ENCODE peak calls at places on chromosomes 11 and 22, in seven cellular contexts. One of them, this sample, is unnamed.
A peak's percentile ranks its signal among the peaks of the same experiment; 100 is the strongest.

GRCh38 chr11:115185507-115185906 is 318.7 kb downstream of the CADM1 start:
- DNase-seq in HFF-Myc: no peak
- DNase-seq in activated B cell treated with CpG ODN at 0.5 μM for 24 hours: no peak
- DNase-seq in stomach: no peak
- DNase-seq in fibroblast of mammary gland: no peak
- DNase-seq in A549: no peak
- DNase-seq in dorsolateral prefrontal cortex: no peak
- DNase-seq in this sample: no peak

GRCh38 chr22:20520093-20520511 is 12.7 kb downstream of the MED15 start:
- DNase-seq in stomach: no peak
- DNase-seq in dorsolateral prefrontal cortex: no peak
- DNase-seq in fibroblast of mammary gland: peak; percentile 87
- DNase-seq in A549: no peak
- DNase-seq in activated B cell treated with CpG ODN at 0.5 μM for 24 hours: no peak
- DNase-seq in HFF-Myc: no peak
- DNase-seq in this sample: no peak

GRCh38 chr22:33274214-33274828 is 216.1 kb upstream of the SYN3 start:
- DNase-seq in A549: peak; percentile 22
- DNase-seq in HFF-Myc: no peak
- DNase-seq in stomach: no peak
- DNase-seq in dorsolateral prefrontal cortex: no peak
- DNase-seq in activated B cell treated with CpG ODN at 0.5 μM for 24 hours: peak; percentile 22
- DNase-seq in fibroblast of mammary gland: peak; percentile 35
- DNase-seq in this sample: no peak

GRCh38 chr11:70070736-70071135 is 7.4 kb upstream of the ANO1 start:
- DNase-seq in stomach: peak; percentile 20
- DNase-seq in activated B cell treated with CpG ODN at 0.5 μM for 24 hours: no peak
- DNase-seq in HFF-Myc: no peak
- DNase-seq in dorsolateral prefrontal cortex: no peak
- DNase-seq in A549: no peak
- DNase-seq in fibroblast of mammary gland: no peak
- DNase-seq in this sample: no peak

GRCh38 chr11:34744511-34744910 is 123.6 kb downstream of the EHF start:
- DNase-seq in dorsolateral prefrontal cortex: no peak
- DNase-seq in activated B cell treated with CpG ODN at 0.5 μM for 24 hours: no peak
- DNase-seq in stomach: no peak
- DNase-seq in fibroblast of mammary gland: peak; percentile 42
- DNase-seq in A549: no peak
- DNase-seq in HFF-Myc: no peak
- DNase-seq in this sample: no peak

GRCh38 chr22:28544431-28544868 is 135.2 kb downstream of the TTC28 start:
- DNase-seq in stomach: no peak
- DNase-seq in HFF-Myc: no peak
- DNase-seq in fibroblast of mammary gland: peak; percentile 10
- DNase-seq in activated B cell treated with CpG ODN at 0.5 μM for 24 hours: no peak
- DNase-seq in A549: no peak
- DNase-seq in dorsolateral prefrontal cortex: no peak
- DNase-seq in this sample: no peak

GRCh38 chr11:18367431-18367830 is 26.9 kb upstream of the LDHA start:
- DNase-seq in fibroblast of mammary gland: peak; percentile 26
- DNase-seq in dorsolateral prefrontal cortex: no peak
- DNase-seq in activated B cell treated with CpG ODN at 0.5 μM for 24 hours: no peak
- DNase-seq in HFF-Myc: no peak
- DNase-seq in stomach: no peak
- DNase-seq in A549: no peak
- DNase-seq in this sample: no peak

GRCh38 chr11:7901319-7901854 is 29.7 kb downstream of the OR10A6 start:
- DNase-seq in dorsolateral prefrontal cortex: no peak
- DNase-seq in fibroblast of mammary gland: no peak
- DNase-seq in HFF-Myc: no peak
- DNase-seq in stomach: no peak
- DNase-seq in activated B cell treated with CpG ODN at 0.5 μM for 24 hours: no peak
- DNase-seq in A549: no peak
- DNase-seq in this sample: no peak

GRCh38 chr11:122703541-122704272 is 48.2 kb downstream of the UBASH3B start:
- DNase-seq in stomach: no peak
- DNase-seq in A549: no peak
- DNase-seq in fibroblast of mammary gland: no peak
- DNase-seq in activated B cell treated with CpG ODN at 0.5 μM for 24 hours: no peak
- DNase-seq in HFF-Myc: no peak
- DNase-seq in dorsolateral prefrontal cortex: no peak
- DNase-seq in this sample: no peak

GRCh38 chr22:31295413-31295812 is 3.1 kb upstream of the PIK3IP1 start:
- DNase-seq in stomach: no peak
- DNase-seq in activated B cell treated with CpG ODN at 0.5 μM for 24 hours: no peak
- DNase-seq in HFF-Myc: no peak
- DNase-seq in dorsolateral prefrontal cortex: no peak
- DNase-seq in A549: no peak
- DNase-seq in fibroblast of mammary gland: no peak
- DNase-seq in this sample: no peak

GRCh38 chr22:20573830-20574615 is 66.6 kb downstream of the MED15 start:
- DNase-seq in activated B cell treated with CpG ODN at 0.5 μM for 24 hours: no peak
- DNase-seq in HFF-Myc: no peak
- DNase-seq in stomach: no peak
- DNase-seq in dorsolateral prefrontal cortex: no peak
- DNase-seq in fibroblast of mammary gland: no peak
- DNase-seq in A549: no peak
- DNase-seq in this sample: no peak

GRCh38 chr22:38214248-38215056 is 12.7 kb downstream of the MAFF start:
- DNase-seq in activated B cell treated with CpG ODN at 0.5 μM for 24 hours: peak; percentile 68
- DNase-seq in stomach: peak; percentile 63
- DNase-seq in A549: no peak
- DNase-seq in HFF-Myc: no peak
- DNase-seq in dorsolateral prefrontal cortex: peak; percentile 59
- DNase-seq in fibroblast of mammary gland: no peak
- DNase-seq in this sample: peak; percentile 73

GRCh38 chr22:29635734-29636357 is 32.4 kb downstream of the NF2 start:
- DNase-seq in stomach: no peak
- DNase-seq in A549: peak; percentile 62
- DNase-seq in activated B cell treated with CpG ODN at 0.5 μM for 24 hours: no peak
- DNase-seq in HFF-Myc: peak; percentile 37
- DNase-seq in fibroblast of mammary gland: peak; percentile 71
- DNase-seq in dorsolateral prefrontal cortex: no peak
- DNase-seq in this sample: no peak

GRCh38 chr11:26079966-26080365 is 252.0 kb upstream of the ANO3 start:
- DNase-seq in dorsolateral prefrontal cortex: no peak
- DNase-seq in activated B cell treated with CpG ODN at 0.5 μM for 24 hours: no peak
- DNase-seq in HFF-Myc: no peak
- DNase-seq in A549: no peak
- DNase-seq in fibroblast of mammary gland: no peak
- DNase-seq in stomach: no peak
- DNase-seq in this sample: no peak

GRCh38 chr22:37639771-37640590 is 512 bp downstream of the SH3BP1 start:
- DNase-seq in A549: no peak
- DNase-seq in activated B cell treated with CpG ODN at 0.5 μM for 24 hours: no peak
- DNase-seq in stomach: no peak
- DNase-seq in dorsolateral prefrontal cortex: no peak
- DNase-seq in fibroblast of mammary gland: no peak
- DNase-seq in HFF-Myc: no peak
- DNase-seq in this sample: no peak

GRCh38 chr11:100576044-100577021 is 110.8 kb upstream of the ARHGAP42 start:
- DNase-seq in fibroblast of mammary gland: peak; percentile 75
- DNase-seq in A549: peak; percentile 52
- DNase-seq in HFF-Myc: no peak
- DNase-seq in stomach: no peak
- DNase-seq in activated B cell treated with CpG ODN at 0.5 μM for 24 hours: no peak
- DNase-seq in dorsolateral prefrontal cortex: no peak
- DNase-seq in this sample: no peak

GRCh38 chr11:112797653-112798293 is 163.4 kb upstream of the NCAM1 start:
- DNase-seq in fibroblast of mammary gland: peak; percentile 27
- DNase-seq in HFF-Myc: no peak
- DNase-seq in activated B cell treated with CpG ODN at 0.5 μM for 24 hours: no peak
- DNase-seq in stomach: peak; percentile 68
- DNase-seq in dorsolateral prefrontal cortex: peak; percentile 80
- DNase-seq in A549: peak; percentile 12
- DNase-seq in this sample: no peak

GRCh38 chr11:45654741-45655283 is 10.6 kb downstream of the CHST1 start:
- DNase-seq in A549: no peak
- DNase-seq in stomach: no peak
- DNase-seq in activated B cell treated with CpG ODN at 0.5 μM for 24 hours: no peak
- DNase-seq in HFF-Myc: no peak
- DNase-seq in fibroblast of mammary gland: no peak
- DNase-seq in dorsolateral prefrontal cortex: no peak
- DNase-seq in this sample: no peak

GRCh38 chr22:23289851-23290724 is 109.8 kb downstream of the BCR start:
- DNase-seq in HFF-Myc: peak; percentile 46
- DNase-seq in activated B cell treated with CpG ODN at 0.5 μM for 24 hours: peak; percentile 39
- DNase-seq in dorsolateral prefrontal cortex: peak; percentile 64
- DNase-seq in fibroblast of mammary gland: peak; percentile 73
- DNase-seq in A549: peak; percentile 25
- DNase-seq in stomach: peak; percentile 67
- DNase-seq in this sample: peak; percentile 60

GRCh38 chr22:40215266-40215665 is 37.5 kb downstream of the TNRC6B start:
- DNase-seq in activated B cell treated with CpG ODN at 0.5 μM for 24 hours: no peak
- DNase-seq in stomach: peak; percentile 28
- DNase-seq in A549: no peak
- DNase-seq in fibroblast of mammary gland: no peak
- DNase-seq in HFF-Myc: no peak
- DNase-seq in dorsolateral prefrontal cortex: peak; percentile 35
- DNase-seq in this sample: no peak

GRCh38 chr11:21933095-21933494 is 259.8 kb upstream of the ANO5 start:
- DNase-seq in stomach: no peak
- DNase-seq in fibroblast of mammary gland: no peak
- DNase-seq in HFF-Myc: no peak
- DNase-seq in A549: peak; percentile 15
- DNase-seq in dorsolateral prefrontal cortex: no peak
- DNase-seq in activated B cell treated with CpG ODN at 0.5 μM for 24 hours: no peak
- DNase-seq in this sample: no peak

GRCh38 chr22:31093956-31094622 is 13.0 kb downstream of the SMTN start:
- DNase-seq in A549: no peak
- DNase-seq in HFF-Myc: no peak
- DNase-seq in stomach: peak; percentile 51
- DNase-seq in activated B cell treated with CpG ODN at 0.5 μM for 24 hours: no peak
- DNase-seq in dorsolateral prefrontal cortex: no peak
- DNase-seq in fibroblast of mammary gland: no peak
- DNase-seq in this sample: no peak

GRCh38 chr11:60844045-60844869 is 2.3 kb downstream of the CCDC86 start:
- DNase-seq in activated B cell treated with CpG ODN at 0.5 μM for 24 hours: no peak
- DNase-seq in HFF-Myc: no peak
- DNase-seq in fibroblast of mammary gland: peak; percentile 82
- DNase-seq in dorsolateral prefrontal cortex: no peak
- DNase-seq in stomach: no peak
- DNase-seq in A549: no peak
- DNase-seq in this sample: no peak

GRCh38 chr11:65489061-65489705 is 9.7 kb upstream of the MALAT1 start:
- DNase-seq in activated B cell treated with CpG ODN at 0.5 μM for 24 hours: no peak
- DNase-seq in stomach: no peak
- DNase-seq in fibroblast of mammary gland: peak; percentile 89
- DNase-seq in A549: peak; percentile 84
- DNase-seq in dorsolateral prefrontal cortex: no peak
- DNase-seq in HFF-Myc: no peak
- DNase-seq in this sample: no peak

GRCh38 chr22:25166266-25167056 is 33.2 kb upstream of the CRYBB3 start:
- DNase-seq in stomach: no peak
- DNase-seq in activated B cell treated with CpG ODN at 0.5 μM for 24 hours: no peak
- DNase-seq in HFF-Myc: no peak
- DNase-seq in dorsolateral prefrontal cortex: no peak
- DNase-seq in fibroblast of mammary gland: no peak
- DNase-seq in A549: no peak
- DNase-seq in this sample: no peak
- TF ChIP-seq CTCF in stomach: no peak
- TF ChIP-seq CTCF in activated B cell treated with CpG ODN at 0.5 μM for 24 hours: no peak
- TF ChIP-seq CTCF in HFF-Myc: no peak
- TF ChIP-seq CTCF in dorsolateral prefrontal cortex: no peak
- TF ChIP-seq CTCF in fibroblast of mammary gland: no peak
- TF ChIP-seq CTCF in A549: no peak
- TF ChIP-seq CTCF in this sample: no peak

GRCh38 chr22:50012201-50013181 is at the start of gene IL17REL:
- DNase-seq in fibroblast of mammary gland: no peak
- DNase-seq in stomach: peak; percentile 55
- DNase-seq in activated B cell treated with CpG ODN at 0.5 μM for 24 hours: no peak
- DNase-seq in dorsolateral prefrontal cortex: no peak
- DNase-seq in HFF-Myc: no peak
- DNase-seq in A549: no peak
- DNase-seq in this sample: no peak
- TF ChIP-seq CTCF in fibroblast of mammary gland: peak; percentile 22
- TF ChIP-seq CTCF in stomach: no peak
- TF ChIP-seq CTCF in activated B cell treated with CpG ODN at 0.5 μM for 24 hours: no peak
- TF ChIP-seq CTCF in dorsolateral prefrontal cortex: peak; percentile 14
- TF ChIP-seq CTCF in HFF-Myc: peak; percentile 11
- TF ChIP-seq CTCF in A549: no peak
- TF ChIP-seq CTCF in this sample: no peak

DNA sequence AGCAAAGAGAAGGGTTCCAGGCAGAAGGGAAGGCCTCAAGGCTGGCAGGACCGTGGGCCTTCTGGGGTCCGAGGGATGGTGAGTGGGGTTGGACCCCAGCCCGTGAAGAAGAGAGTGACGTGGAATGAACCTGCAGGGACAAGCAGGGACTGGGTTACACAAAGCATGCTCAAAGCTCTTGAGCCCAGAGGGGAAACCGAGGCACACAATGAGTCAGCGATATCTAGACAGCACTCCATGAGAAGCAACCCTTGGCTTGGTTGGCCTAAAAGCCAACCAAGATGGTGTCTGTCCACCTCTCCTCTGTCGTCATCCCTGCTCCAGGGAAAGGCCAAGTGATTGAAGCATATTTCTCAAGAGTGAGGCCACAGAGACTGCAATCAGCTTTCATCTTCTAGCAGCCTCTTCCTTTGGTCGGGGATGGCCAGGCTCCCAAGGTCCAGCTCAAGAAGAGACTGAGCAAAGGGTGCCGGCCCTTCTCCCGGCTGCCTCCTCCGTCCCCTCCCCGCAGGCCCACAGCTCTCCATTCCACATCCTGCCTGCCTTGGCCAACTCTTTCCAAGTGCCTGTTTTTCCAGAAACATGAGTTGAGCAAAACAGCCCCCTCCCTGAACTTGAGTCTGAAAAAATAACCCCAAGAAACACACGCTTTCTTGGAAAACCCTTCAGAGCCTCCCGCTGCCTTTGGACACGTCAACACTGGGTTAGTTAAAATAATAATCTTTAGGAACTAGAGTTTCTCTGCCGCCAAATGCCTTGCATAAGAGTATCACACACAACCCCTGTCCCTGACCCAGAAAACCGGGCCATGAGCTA is 556.6 kb downstream of the MIAT start:
- DNase-seq in A549: no peak
- DNase-seq in activated B cell treated with CpG ODN at 0.5 μM for 24 hours: no peak
- DNase-seq in dorsolateral prefrontal cortex: no peak
- DNase-seq in fibroblast of mammary gland: peak; percentile 52
- DNase-seq in HFF-Myc: no peak
- DNase-seq in stomach: no peak
- DNase-seq in this sample: no peak
- TF ChIP-seq CTCF in A549: no peak
- TF ChIP-seq CTCF in activated B cell treated with CpG ODN at 0.5 μM for 24 hours: no peak
- TF ChIP-seq CTCF in dorsolateral prefrontal cortex: no peak
- TF ChIP-seq CTCF in fibroblast of mammary gland: no peak
- TF ChIP-seq CTCF in HFF-Myc: no peak
- TF ChIP-seq CTCF in stomach: no peak
- TF ChIP-seq CTCF in this sample: no peak

DNA sequence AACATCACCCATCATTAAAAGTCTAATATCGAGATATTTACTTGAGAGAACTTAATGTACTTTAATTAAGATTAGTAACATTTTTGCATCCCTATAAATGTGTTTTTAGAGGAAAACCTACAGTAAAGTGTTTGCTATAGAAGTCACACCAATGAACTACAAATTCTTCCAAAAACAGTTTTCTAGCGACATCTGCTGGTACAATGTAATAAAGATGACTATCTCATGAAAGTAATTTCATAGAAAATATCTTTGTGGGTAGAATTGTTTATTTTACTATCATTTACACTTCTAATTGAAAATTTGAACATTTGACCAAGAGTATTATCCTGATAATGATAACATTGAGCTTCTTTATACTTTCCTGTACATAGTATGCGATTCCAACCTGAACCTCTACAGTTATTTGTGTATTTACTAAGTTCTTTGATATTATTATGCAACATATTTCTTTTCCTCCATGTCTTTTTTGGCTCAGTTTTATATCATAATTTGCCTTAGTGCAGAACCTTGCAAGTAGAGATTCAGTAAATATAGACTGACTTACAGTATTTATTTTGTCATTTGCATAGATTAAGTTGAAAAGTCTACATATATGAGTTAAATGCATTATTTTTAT is 252.7 kb downstream of the TMEM135 start:
- DNase-seq in dorsolateral prefrontal cortex: no peak
- DNase-seq in HFF-Myc: peak; percentile 37
- DNase-seq in activated B cell treated with CpG ODN at 0.5 μM for 24 hours: no peak
- DNase-seq in fibroblast of mammary gland: peak; percentile 69
- DNase-seq in A549: peak; percentile 59
- DNase-seq in stomach: no peak
- DNase-seq in this sample: no peak
- TF ChIP-seq CTCF in dorsolateral prefrontal cortex: peak; percentile 85
- TF ChIP-seq CTCF in HFF-Myc: no peak
- TF ChIP-seq CTCF in activated B cell treated with CpG ODN at 0.5 μM for 24 hours: peak; percentile 49
- TF ChIP-seq CTCF in fibroblast of mammary gland: peak; percentile 63
- TF ChIP-seq CTCF in A549: peak; percentile 86
- TF ChIP-seq CTCF in stomach: no peak
- TF ChIP-seq CTCF in this sample: peak; percentile 68

This sample was measured in mesothelial cell of epicardium.